ENCODE peak calls at places on chromosomes 5 and 9, in six cellular contexts. I is HCT116, K is foreskin keratinocyte, L is upper lobe of right lung, Y is tibial artery, W is left ventricle myocardium inferior. E is an unnamed sample.

GRCh38 chr9:6758418-6759113 is 793 bp downstream of the KDM4C start:
- DNase-seq in K (peak; percentile 64), L (peak; percentile 76), W (peak; percentile 39), I (peak; percentile 8), Y (peak; percentile 75), E (peak; percentile 30)

GRCh38 chr9:122127396-122127798 is 32.2 kb downstream of the NDUFA8 start:
- DNase-seq in Y (peak; percentile 55), W (no peak), I (no peak), K (no peak), L (no peak), E (no peak)

GRCh38 chr9:131612851-131613250 is 67.5 kb downstream of the PRRT1B start:
- DNase-seq in I (no peak), K (no peak), W (no peak), Y (no peak), L (no peak), E (no peak)

GRCh38 chr9:119167267-119167666 is 202.0 kb downstream of the BRINP1 start:
- DNase-seq in L (no peak), K (no peak), W (no peak), I (no peak), Y (no peak), E (no peak)

GRCh38 chr9:107755267-107755666 is 265.7 kb upstream of the KLF4 start:
- DNase-seq in Y (no peak), L (no peak), I (peak; percentile 95), K (peak; percentile 81), W (no peak), E (peak; percentile 80)

GRCh38 chr9:89383030-89383720 is 64.9 kb downstream of the SECISBP2 start:
- DNase-seq in Y (no peak), I (no peak), W (no peak), K (no peak), L (no peak), E (no peak)

GRCh38 chr5:53749611-53750010 is 189.2 kb downstream of the NDUFS4 start:
- DNase-seq in W (no peak), Y (no peak), K (no peak), I (no peak), L (no peak), E (no peak)

GRCh38 chr5:119451561-119451960 is 736 bp upstream of the HSD17B4 start:
- DNase-seq in L (no peak), Y (no peak), K (no peak), I (no peak), W (no peak), E (no peak)

GRCh38 chr5:148910686-148911361 is 84.4 kb downstream of the ADRB2 start:
- DNase-seq in K (peak; percentile 64), W (peak; percentile 20), L (peak; percentile 89), I (peak; percentile 38), Y (no peak), E (peak; percentile 88)

GRCh38 chr9:109535365-109535764 is 37.3 kb upstream of the PTPN3 start:
- DNase-seq in K (no peak), L (no peak), Y (no peak), W (no peak), I (no peak), E (no peak)

GRCh38 chr9:34197756-34198711 is 19.2 kb downstream of the UBAP1 start:
- DNase-seq in I (no peak), Y (no peak), K (no peak), L (peak; percentile 51), W (no peak), E (no peak)

GRCh38 chr5:17000296-17000939 is 64.3 kb upstream of the MYO10 start:
- DNase-seq in K (peak; percentile 67), L (no peak), W (no peak), I (peak; percentile 52), Y (no peak), E (peak; percentile 78)

GRCh38 chr5:32805966-32806626 is 95.0 kb downstream of the NPR3 start:
- DNase-seq in I (no peak), W (no peak), K (peak; percentile 47), L (no peak), Y (no peak), E (peak; percentile 69)

GRCh38 chr5:68253612-68254341 is 38.2 kb downstream of the PIK3R1 start:
- DNase-seq in Y (no peak), W (no peak), I (no peak), L (no peak), K (no peak), E (no peak)

GRCh38 chr5:41193462-41194166 is 19.7 kb downstream of the C6 start:
- DNase-seq in I (no peak), K (no peak), Y (peak; percentile 99), W (peak; percentile 99), L (peak; percentile 95), E (no peak)

GRCh38 chr5:105877592-105877991 is 1793.1 kb downstream of the EFNA5 start:
- DNase-seq in W (no peak), K (no peak), Y (no peak), L (no peak), I (no peak), E (peak; percentile 2)

GRCh38 chr5:52620315-52620714 is 167.4 kb upstream of the ITGA1 start:
- DNase-seq in L (no peak), K (no peak), Y (no peak), I (no peak), W (no peak), E (no peak)

GRCh38 chr9:90956026-90956810 is 154.6 kb downstream of the SYK start:
- DNase-seq in K (no peak), I (no peak), Y (no peak), L (no peak), W (no peak), E (peak; percentile 45)

GRCh38 chr9:23586906-23587305 is 239.1 kb downstream of the ELAVL2 start:
- DNase-seq in I (no peak), Y (no peak), W (no peak), K (no peak), L (no peak), E (no peak)
- H3K27ac ChIP-seq in I (no peak overlapping the region), Y (no peak overlapping the region), W (peak overlapping the region; percentile 70), K (no peak overlapping the region), L (no peak overlapping the region), E (no peak overlapping the region)

DNA sequence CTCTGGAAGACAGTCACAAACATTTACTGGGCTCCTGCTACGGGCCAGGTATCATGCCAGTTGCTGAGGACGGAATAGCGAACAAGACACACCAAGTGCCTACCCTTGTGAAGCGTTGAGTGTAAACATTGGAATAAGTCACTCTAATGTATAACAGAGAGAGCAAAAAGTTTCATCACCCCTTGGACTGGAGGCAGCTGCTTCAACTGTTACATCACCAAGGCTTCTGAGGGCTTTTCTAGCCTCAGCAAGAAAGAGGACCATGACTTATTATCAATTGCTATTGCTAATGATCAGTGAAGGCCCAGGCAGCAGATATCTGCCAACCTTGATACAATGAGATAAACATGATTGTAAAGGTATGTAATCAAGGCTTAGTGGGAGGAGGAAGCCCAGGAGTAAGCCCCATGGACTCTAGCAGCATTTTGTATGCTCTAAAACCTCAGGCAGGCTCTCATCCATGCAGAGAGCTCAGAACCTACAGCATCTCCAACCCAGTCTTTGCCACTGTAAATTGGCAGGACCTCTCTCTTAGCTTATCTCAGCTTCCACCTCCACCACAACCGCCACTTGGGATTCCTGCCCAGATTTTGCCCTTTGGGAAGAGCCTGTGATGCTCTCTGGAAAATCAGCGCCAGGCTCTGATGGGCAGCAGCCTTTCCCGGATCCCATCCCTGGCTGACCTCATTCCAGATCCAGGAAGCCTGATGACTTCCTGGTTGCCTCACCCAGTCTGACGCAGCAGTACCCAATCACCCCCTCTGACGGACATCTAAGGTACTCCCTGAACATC is 54.5 kb downstream of the ADAM19 start:
- DNase-seq in Y (peak; percentile 78), K (no peak), I (no peak), W (peak; percentile 41), L (no peak), E (peak; percentile 25)
- H3K27ac ChIP-seq in Y (peak overlapping the region; percentile 58), K (no peak overlapping the region), I (no peak overlapping the region), W (peak overlapping the region; percentile 59), L (peak overlapping the region; percentile 2), E (no peak overlapping the region)

DNA sequence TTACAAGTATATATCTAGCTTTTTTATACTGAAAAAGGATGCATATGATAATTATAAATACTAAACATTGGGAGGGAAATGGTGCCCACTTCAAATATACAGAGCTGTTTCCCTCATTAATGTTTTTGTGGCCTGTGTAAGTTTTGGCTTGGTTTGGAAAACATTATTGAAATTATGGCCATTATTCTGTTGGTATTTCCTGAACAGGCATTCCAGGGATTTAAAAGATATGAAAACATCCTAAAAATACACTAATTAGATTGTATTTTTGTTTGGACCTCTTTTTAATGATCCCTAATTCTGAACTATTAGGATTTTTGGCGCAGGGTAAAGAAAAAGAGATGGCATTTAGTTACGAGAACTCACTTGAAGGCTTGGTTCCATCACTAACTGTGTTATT is 50.9 kb downstream of the CLINT1 start:
- DNase-seq in L (no peak), Y (no peak), W (no peak), K (no peak), I (no peak), E (no peak)
- H3K27ac ChIP-seq in L (no peak overlapping the region), Y (no peak overlapping the region), W (no peak overlapping the region), K (no peak overlapping the region), I (no peak overlapping the region), E (no peak overlapping the region)

DNA sequence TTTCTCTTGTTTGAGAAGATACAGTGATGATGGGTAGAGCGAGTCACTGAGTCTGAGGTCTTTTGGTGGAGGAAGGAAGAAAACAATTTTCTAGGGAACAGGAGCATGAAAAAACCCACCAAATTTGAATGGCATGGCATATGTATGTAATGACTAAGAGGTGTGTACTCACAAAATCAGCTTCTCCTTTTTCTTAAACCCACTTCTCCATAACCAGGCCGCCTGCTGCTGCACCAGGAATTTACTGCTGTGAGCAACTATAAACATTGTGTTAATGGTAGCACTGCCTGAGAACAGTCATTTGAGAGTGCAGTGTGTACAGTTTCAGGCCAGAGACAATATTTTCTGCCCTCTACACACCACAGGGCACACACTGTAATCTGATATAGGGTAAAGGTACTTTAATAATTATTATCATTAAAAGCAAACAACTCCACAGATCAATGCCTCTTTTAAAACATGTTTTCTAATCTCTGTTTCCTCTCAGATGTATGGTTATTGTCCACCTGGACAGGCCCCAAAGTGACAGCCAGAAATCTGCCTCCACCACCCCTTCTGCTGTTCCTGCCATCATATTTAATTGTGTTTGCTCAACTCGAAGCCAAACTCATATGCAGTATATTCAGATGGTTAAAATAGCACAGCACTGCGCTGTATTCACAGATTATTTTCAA is 241.6 kb downstream of the KIAA0825 start:
- DNase-seq in K (no peak), W (no peak), Y (no peak), L (no peak), I (no peak), E (no peak)
- H3K27ac ChIP-seq in K (no peak overlapping the region), W (no peak overlapping the region), Y (no peak overlapping the region), L (no peak overlapping the region), I (no peak overlapping the region), E (no peak overlapping the region)

DNA sequence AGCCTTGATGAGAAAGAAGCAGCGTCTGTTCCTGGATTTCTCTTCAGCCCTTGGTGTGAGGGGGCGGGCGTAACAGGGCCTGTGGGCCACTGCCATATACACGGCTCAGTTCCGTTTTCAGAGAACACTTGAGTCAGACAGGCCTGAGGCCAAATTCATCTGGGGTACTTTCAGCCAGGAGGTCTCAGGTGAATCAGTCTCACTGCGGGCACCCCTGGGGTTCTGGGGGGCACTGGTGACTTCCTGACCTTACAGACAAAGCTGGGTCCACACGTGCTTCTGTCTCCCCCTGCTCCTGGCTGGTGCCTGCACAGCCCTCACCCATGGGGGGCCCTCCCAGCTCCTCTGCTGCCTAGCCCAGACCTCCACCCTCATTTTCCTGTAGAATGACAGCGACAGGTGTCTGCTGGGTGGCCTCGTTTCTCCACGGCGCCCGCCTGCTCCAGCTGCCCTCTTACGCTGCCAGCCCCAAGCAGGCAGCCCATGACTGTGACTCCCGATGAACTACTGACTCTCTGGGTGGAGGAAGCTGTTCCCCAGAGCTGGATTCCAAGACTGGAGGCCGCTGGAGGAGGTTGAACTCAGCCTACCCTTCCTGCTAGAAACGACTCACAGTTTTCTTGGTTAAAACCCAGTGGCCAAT is 374.0 kb upstream of the IRX4 start:
- DNase-seq in W (no peak), K (no peak), Y (no peak), I (no peak), L (peak; percentile 38), E (no peak)
- H3K27ac ChIP-seq in W (no peak overlapping the region), K (no peak overlapping the region), Y (no peak overlapping the region), I (no peak overlapping the region), L (no peak overlapping the region), E (no peak overlapping the region)

E was measured in RWPE1.